ENCODE peak calls at places on chromosomes 2 and 18, in seven cellular contexts. V is GM19239; I is C1 segment of cervical spinal cord; S is AG09319; B is stimulated activated CD4-positive, alpha-beta T cell treated with anti-CD3 and anti-CD28 coated beads, Interleukin-2, amount 100 ng/mL, for 48 hours; O is fibroblast of the conjunctiva; N is NCI-H1092 treated with DMSO at 0.1 percent for 48 hours. R is an unnamed sample.

GRCh38 chr2:216044883-216045499 is 31.6 kb upstream of the MREG start:
- DNase-seq in S (no peak), N (no peak), I (no peak), O (no peak), V (no peak), B (no peak), R (no peak)

GRCh38 chr2:120388222-120389035 is 42.5 kb downstream of the INHBB start:
- DNase-seq in I (no peak), N (no peak), O (no peak), V (no peak), B (no peak), S (no peak), R (no peak)

GRCh38 chr2:24048662-24049484 is 668 bp upstream of the FKBP1B start:
- DNase-seq in V (no peak), I (no peak), N (peak), O (no peak), B (no peak), S (no peak), R (no peak)

GRCh38 chr18:72922895-72923294 is 55.1 kb upstream of the NETO1 start:
- DNase-seq in V (no peak), B (no peak), I (no peak), O (no peak), S (no peak), N (no peak), R (no peak)

GRCh38 chr2:147382322-147382948 is 462.4 kb upstream of the ACVR2A start:
- DNase-seq in O (no peak), N (peak), V (no peak), I (no peak), S (no peak), B (no peak), R (no peak)

GRCh38 chr2:197500503-197501179 is 462 bp downstream of the HSPE1 start:
- DNase-seq in I (no peak), V (no peak), S (no peak), B (no peak), O (no peak), N (peak), R (no peak)

GRCh38 chr2:214706986-214707385 is 102.5 kb downstream of the BARD1 start:
- DNase-seq in I (no peak), V (no peak), S (no peak), O (peak), N (no peak), B (no peak), R (no peak)

GRCh38 chr18:45954070-45954712 is 12.9 kb downstream of the EPG5 start:
- DNase-seq in S (peak), B (no peak), N (no peak), I (no peak), V (no peak), O (peak), R (no peak)

GRCh38 chr2:95539836-95540235 is 52.0 kb upstream of the TRIM43 start:
- DNase-seq in S (no peak), O (no peak), V (no peak), I (no peak), B (no peak), N (no peak), R (no peak)

GRCh38 chr18:45173799-45174519 is 441.3 kb upstream of the SLC14A2 start:
- DNase-seq in V (no peak), O (no peak), B (no peak), S (no peak), I (no peak), N (no peak), R (no peak)

GRCh38 chr2:148877403-148877740 is 2.3 kb downstream of the KIF5C start:
- DNase-seq in B (no peak), I (no peak), S (no peak), O (no peak), V (no peak), N (no peak), R (no peak)

GRCh38 chr2:64899081-64899865 is 89.9 kb upstream of the SLC1A4 start:
- DNase-seq in S (no peak), V (no peak), I (no peak), O (no peak), B (no peak), N (no peak), R (no peak)

GRCh38 chr2:16773080-16773713 is 107.6 kb upstream of the CYRIA start:
- DNase-seq in O (peak), I (no peak), V (peak), B (no peak), S (no peak), N (peak), R (peak)

GRCh38 chr2:228771719-228772254 is 499.3 kb downstream of the PID1 start:
- DNase-seq in N (no peak), S (peak), O (peak), I (no peak), B (no peak), V (no peak), R (no peak)

GRCh38 chr18:75422341-75422910 is 5.1 kb downstream of the SMIM21 start:
- DNase-seq in V (no peak), O (no peak), B (no peak), S (no peak), I (no peak), N (no peak), R (no peak)

GRCh38 chr2:224520064-224520463 is 65.1 kb downstream of the CUL3 start:
- DNase-seq in V (peak), I (no peak), N (no peak), S (no peak), B (peak), O (peak), R (no peak)

GRCh38 chr2:48790407-48791170 is 35.1 kb upstream of the LHCGR start:
- DNase-seq in O (no peak), S (no peak), N (no peak), I (no peak), B (no peak), V (no peak), R (no peak)

GRCh38 chr18:49399003-49399402 is 61.4 kb downstream of the DYM start:
- DNase-seq in S (no peak), I (no peak), B (no peak), N (no peak), V (no peak), O (no peak), R (no peak)

GRCh38 chr2:120444691-120445240 is 98.8 kb downstream of the INHBB start:
- DNase-seq in O (no peak), V (no peak), I (no peak), N (no peak), B (no peak), S (no peak), R (no peak)